ENCODE peak calls at places on chromosomes 7 and 10, in eight cellular contexts. J, O, U, R, N, C, P and F are unnamed samples.
A peak's percentile ranks its signal among the peaks of the same experiment; 100 is the strongest.

GRCh38 chr10:96457341-96457740 is 56.4 kb downstream of the TLL2 start:
- DNase-seq in O (no peak), P (no peak), U (no peak), N (no peak), C (no peak), R (no peak), J (no peak), F (no peak)

GRCh38 chr7:28766359-28766758 is 191.8 kb downstream of the TRIL start:
- DNase-seq in P (no peak), R (no peak), C (no peak), O (no peak), N (no peak), U (no peak), J (no peak), F (no peak)

GRCh38 chr7:48337012-48337621 is 165.9 kb downstream of the ABCA13 start:
- DNase-seq in O (peak; percentile 13), J (peak; percentile 35), U (peak; percentile 53), N (no peak), C (peak; percentile 11), P (no peak), R (no peak), F (peak; percentile 39)

GRCh38 chr7:155392726-155393570 is 65.0 kb upstream of the EN2 start:
- DNase-seq in N (no peak), P (no peak), C (no peak), J (no peak), O (no peak), R (no peak), U (no peak), F (no peak)

GRCh38 chr10:79298403-79299244 is 48.6 kb upstream of the PPIF start:
- DNase-seq in J (no peak), N (peak; percentile 80), P (peak; percentile 82), O (no peak), C (peak; percentile 93), U (no peak), R (no peak), F (peak; percentile 97)

GRCh38 chr7:102834999-102835398 is 77.8 kb upstream of the LRRC17 start:
- DNase-seq in R (no peak), U (no peak), O (no peak), N (no peak), P (no peak), C (peak; percentile 72), J (peak; percentile 50), F (peak; percentile 92)

GRCh38 chr7:139066315-139066714 is 30.5 kb upstream of the ZC3HAV1L start:
- DNase-seq in R (no peak), P (no peak), O (no peak), N (no peak), U (no peak), J (no peak), C (no peak), F (no peak)

GRCh38 chr10:83564889-83565588 is 574.3 kb upstream of the GHITM start:
- DNase-seq in C (no peak), J (no peak), R (no peak), O (no peak), U (no peak), N (no peak), P (no peak), F (no peak)

GRCh38 chr10:15103513-15103912 is 6.4 kb downstream of the RPP38 start:
- DNase-seq in O (no peak), N (no peak), U (no peak), R (no peak), P (no peak), C (no peak), J (no peak), F (no peak)

GRCh38 chr10:4407783-4408182 is 418.2 kb upstream of the AKR1E2 start:
- DNase-seq in N (no peak), C (peak; percentile 58), J (no peak), O (no peak), P (no peak), R (no peak), U (no peak), F (peak; percentile 69)

GRCh38 chr7:90988523-90988922 is 275.7 kb upstream of the FZD1 start:
- DNase-seq in J (no peak), R (no peak), U (no peak), P (no peak), C (no peak), N (no peak), O (peak; percentile 32), F (no peak)

GRCh38 chr7:79182283-79182682 is 271.2 kb downstream of the MAGI2 start:
- DNase-seq in N (no peak), C (peak; percentile 47), O (no peak), J (no peak), R (no peak), U (no peak), P (no peak), F (peak; percentile 86)

GRCh38 chr10:96587255-96588059 is 645 bp upstream of the TM9SF3 start:
- DNase-seq in O (peak; percentile 74), P (no peak), N (peak; percentile 69), C (peak; percentile 84), R (peak; percentile 94), J (peak; percentile 18), U (no peak), F (peak; percentile 84)

DNA sequence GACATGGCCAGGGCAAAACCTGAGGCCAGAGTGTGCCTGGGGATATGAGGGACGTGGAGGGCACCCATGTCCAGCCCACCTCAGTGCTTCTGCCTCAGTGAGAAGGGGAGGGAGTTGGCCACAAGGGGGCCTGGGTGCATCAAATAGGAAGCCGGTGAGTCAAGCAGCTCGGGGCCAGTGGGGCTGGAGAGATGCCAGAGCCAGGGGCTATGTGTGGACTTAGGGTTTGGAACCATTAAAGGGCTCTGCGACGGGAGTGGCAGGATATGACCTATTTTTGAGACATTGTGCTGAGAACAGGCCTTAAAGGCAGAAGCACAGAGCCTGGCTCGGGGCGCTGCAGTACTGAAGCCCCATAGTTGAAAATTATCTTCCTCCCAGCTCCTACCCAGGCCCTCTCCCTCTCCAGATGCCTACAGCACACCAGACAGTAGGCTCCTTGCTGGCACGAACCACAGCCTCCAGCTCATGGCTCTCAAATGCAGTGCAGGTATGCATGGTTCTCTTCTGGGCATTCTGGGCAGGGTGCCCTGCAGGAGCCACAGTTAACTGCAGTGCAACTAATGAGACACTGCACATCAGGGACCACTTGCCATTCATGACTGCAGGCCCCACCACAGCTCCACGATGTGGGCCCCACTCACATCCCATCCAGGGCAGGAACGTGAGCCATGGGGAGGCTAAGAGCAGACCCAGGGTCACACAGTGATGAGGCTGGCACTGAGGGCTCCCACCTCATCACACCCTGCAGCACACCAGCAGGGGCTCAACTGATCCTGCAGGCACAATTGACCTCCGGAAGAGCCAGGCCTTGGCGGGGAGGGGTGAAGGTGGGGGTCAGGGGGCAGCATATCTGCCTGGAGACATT is 7.2 kb upstream of the PGAM2 start:
- DNase-seq in N (peak; percentile 86), R (peak; percentile 96), U (peak; percentile 85), O (peak; percentile 70), C (peak; percentile 78), P (peak; percentile 93), J (no peak), F (peak; percentile 90)
- TF ChIP-seq CTCF in N (peak; percentile 79), R (peak; percentile 76), U (peak; percentile 92), O (no peak), C (peak; percentile 89), P (peak; percentile 81), J (peak; percentile 86), F (peak; percentile 92)

DNA sequence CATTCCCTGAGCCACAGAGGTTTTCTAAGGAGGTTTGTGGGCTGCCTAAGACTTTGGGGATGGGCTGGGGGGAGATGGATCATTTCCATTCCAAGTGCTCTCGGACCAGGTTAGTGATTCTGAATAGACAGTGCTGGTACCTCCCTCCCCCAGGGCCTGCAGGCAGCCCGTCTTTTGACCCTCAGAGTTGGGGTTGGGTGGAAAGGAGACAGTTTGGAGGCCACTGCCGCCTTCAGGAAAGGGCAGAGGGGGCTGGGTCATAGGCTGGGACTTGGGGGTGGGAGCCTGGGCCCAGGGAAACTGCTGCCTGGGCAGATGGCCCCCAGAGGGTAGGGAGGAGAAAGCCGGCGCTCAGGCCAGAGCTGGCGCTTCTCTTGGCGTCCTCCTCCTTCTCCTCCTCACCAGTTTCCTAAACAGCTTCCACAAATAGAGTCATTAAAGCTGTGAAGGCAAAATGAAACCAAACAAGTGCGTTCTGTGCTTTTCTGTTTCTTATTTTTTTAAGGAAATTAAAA is 4.4 kb downstream of the UNC5B start:
- DNase-seq in O (no peak), U (no peak), R (no peak), N (no peak), J (no peak), P (no peak), C (peak; percentile 34), F (peak; percentile 22)
- H3K4me3 ChIP-seq in O (no peak overlapping the region), U (peak overlapping the region; percentile 35), R (peak overlapping the region; percentile 69), N (peak overlapping the region; percentile 54), J (peak overlapping the region; percentile 39), P (peak overlapping the region; percentile 87), C (peak overlapping the region; percentile 61), F (peak overlapping the region; percentile 43)

DNA sequence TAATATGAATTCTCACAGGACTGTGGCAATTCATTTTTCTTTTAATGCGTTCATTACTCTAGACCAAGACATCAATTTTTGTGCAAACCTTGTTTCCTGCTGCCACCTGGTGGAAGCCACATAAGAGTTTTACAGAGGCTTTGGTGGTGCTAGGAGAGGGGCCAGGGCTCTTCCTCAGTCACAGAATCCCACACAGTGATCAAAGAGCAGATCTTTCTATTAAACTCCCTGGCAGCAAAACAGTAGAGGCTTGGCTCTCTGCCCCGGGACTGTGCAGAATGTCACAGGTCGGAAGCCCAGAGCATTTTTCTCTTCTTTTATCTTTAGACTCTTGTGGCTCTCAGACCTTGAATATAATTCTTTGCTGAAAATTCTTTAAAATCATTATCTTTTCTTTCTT is 506.4 kb upstream of the C7orf33 start:
- DNase-seq in O (peak; percentile 70), C (peak; percentile 72), J (peak; percentile 25), R (no peak), N (no peak), P (no peak), U (peak; percentile 77), F (peak; percentile 31)
- TF ChIP-seq CTCF in O (no peak), C (peak; percentile 81), J (peak; percentile 79), R (peak; percentile 58), N (peak; percentile 49), P (peak; percentile 52), U (peak; percentile 63), F (peak; percentile 58)

GRCh38 chr10:28365840-28366239 is 63.0 kb upstream of the MPP7 start:
- DNase-seq in J (no peak), O (no peak), N (no peak), R (no peak), U (no peak), C (no peak), P (no peak), F (no peak)

GRCh38 chr10:28370107-28370835 is 67.4 kb upstream of the MPP7 start:
- DNase-seq in O (no peak), N (no peak), J (no peak), P (no peak), R (no peak), U (no peak), C (no peak), F (no peak)

GRCh38 chr10:28366943-28367342 is 64.1 kb upstream of the MPP7 start:
- DNase-seq in R (no peak), J (no peak), U (no peak), P (no peak), C (no peak), O (no peak), N (no peak), F (no peak)

GRCh38 chr10:28367865-28368541 is 65.1 kb upstream of the MPP7 start:
- DNase-seq in N (peak; percentile 41), J (no peak), U (no peak), O (no peak), C (no peak), R (no peak), P (no peak), F (no peak)

DNA sequence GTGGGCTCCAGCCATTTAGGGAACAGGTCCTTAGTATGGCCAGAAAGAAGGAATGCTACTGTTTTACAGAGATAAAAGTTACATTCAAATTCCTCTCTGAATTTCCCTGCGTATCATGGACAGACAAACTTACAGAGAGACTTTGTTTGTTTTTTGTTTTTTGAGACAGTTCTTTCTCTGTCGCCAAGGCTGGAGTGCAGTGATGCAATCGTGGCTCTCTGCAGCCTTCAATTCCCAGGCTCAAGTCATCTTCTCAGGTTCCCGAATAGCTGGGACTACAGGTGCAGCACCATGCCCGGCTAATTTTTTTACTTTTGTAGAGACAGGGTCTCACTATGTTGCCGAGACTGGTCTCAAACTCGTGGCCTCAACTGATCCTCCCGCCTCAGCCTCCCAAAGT is 64.6 kb upstream of the MPP7 start:
- DNase-seq in J (no peak), O (no peak), N (no peak), U (no peak), R (no peak), P (no peak), C (no peak), F (no peak)
- H3K4me3 ChIP-seq in J (no peak overlapping the region), O (no peak overlapping the region), N (no peak overlapping the region), U (no peak overlapping the region), R (no peak overlapping the region), P (no peak overlapping the region), C (no peak overlapping the region), F (no peak overlapping the region)